ENCODE peak calls at places on chromosomes 12 and 14, in six cellular contexts. N is AG09319, D is stomach, Q is epithelial cell of esophagus, J is lower lobe of right lung, Z is BJ. I is an unnamed sample.

GRCh38 chr12:6949063-6949594 is 2.0 kb upstream of the PTPN6 start:
- DNase-seq in N (no peak), D (no peak), Q (no peak), J (peak; percentile 78), Z (no peak), I (no peak)

GRCh38 chr12:5139751-5140150 is 96.1 kb downstream of the KCNA5 start:
- DNase-seq in N (no peak), D (no peak), Q (no peak), J (no peak), Z (no peak), I (no peak)

GRCh38 chr14:91509878-91510170 is 286 bp downstream of the PPP4R3A start:
- DNase-seq in N (no peak), D (no peak), Q (no peak), J (no peak), Z (no peak), I (no peak)

GRCh38 chr14:30283822-30284446 is 275.0 kb upstream of the G2E3 start:
- DNase-seq in N (no peak), D (no peak), Q (peak; percentile 70), J (no peak), Z (no peak), I (no peak)

GRCh38 chr12:8420506-8420905 is 35.3 kb upstream of the CLEC6A start:
- DNase-seq in N (no peak), D (no peak), Q (no peak), J (no peak), Z (no peak), I (no peak)

GRCh38 chr14:60760648-60761364 is 26.2 kb downstream of the MNAT1 start:
- DNase-seq in N (no peak), D (no peak), Q (peak; percentile 79), J (no peak), Z (no peak), I (no peak)

GRCh38 chr14:31206536-31207286 is 882 bp downstream of the HECTD1 start:
- DNase-seq in N (no peak), D (peak; percentile 50), Q (peak; percentile 49), J (peak; percentile 57), Z (no peak), I (peak; percentile 55)

GRCh38 chr14:104972301-104973211 is 5.6 kb downstream of the AHNAK2 start:
- DNase-seq in N (no peak), D (peak; percentile 77), Q (peak; percentile 99), J (peak; percentile 83), Z (no peak), I (no peak)

GRCh38 chr14:102213984-102214658 is 74.4 kb downstream of the WDR20 start:
- DNase-seq in N (no peak), D (no peak), Q (peak; percentile 9), J (no peak), Z (no peak), I (no peak)
- TF ChIP-seq CTCF in N (peak; percentile 3), D (no peak), Q (peak; percentile 22), J (no peak), Z (peak; percentile 28), I (no peak)

DNA sequence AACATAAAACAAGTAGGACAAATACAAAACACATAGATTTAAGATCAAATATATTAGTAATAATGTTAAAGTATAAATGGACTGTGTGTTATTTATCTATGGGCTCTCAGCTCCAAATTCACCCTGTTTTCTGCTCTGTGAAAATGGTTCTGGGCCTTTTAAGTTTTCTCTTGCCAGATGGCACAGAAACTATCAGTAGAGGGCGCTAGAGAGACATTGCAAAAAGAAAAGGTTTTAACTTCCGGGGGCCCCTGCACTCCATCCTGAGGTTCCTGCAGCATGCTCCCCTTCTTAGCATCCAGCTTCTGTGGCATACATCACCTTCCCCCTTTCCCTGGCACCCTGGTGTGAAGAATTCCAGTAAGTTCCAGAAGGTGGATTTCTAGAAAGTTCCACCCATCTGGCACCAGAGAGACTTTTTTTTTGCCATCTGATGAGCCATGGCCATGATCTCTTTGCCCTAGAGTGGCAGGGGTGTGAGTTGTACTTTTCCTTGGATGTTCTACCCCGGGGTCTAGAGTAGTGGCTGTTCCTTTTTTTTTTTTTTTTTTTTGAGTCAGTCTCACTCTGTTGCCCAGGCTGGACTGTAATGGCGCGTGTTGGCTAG is 29.3 kb downstream of the ZCRB1 start:
- DNase-seq in N (no peak), D (no peak), Q (peak; percentile 19), J (no peak), Z (no peak), I (no peak)
- TF ChIP-seq CTCF in N (peak; percentile 28), D (no peak), Q (peak; percentile 40), J (peak; percentile 30), Z (peak; percentile 47), I (peak; percentile 27)

GRCh38 chr14:54567634-54568561 is 970 bp downstream of the SAMD4A start:
- DNase-seq in N (no peak), D (peak; percentile 50), Q (peak; percentile 48), J (peak; percentile 69), Z (no peak), I (peak; percentile 20)

GRCh38 chr14:54567224-54567633 is 301 bp downstream of the SAMD4A start:
- DNase-seq in N (no peak), D (peak; percentile 26), Q (no peak), J (no peak), Z (no peak), I (peak; percentile 26)

GRCh38 chr14:54566152-54566409 is 847 bp upstream of the SAMD4A start:
- DNase-seq in N (no peak), D (no peak), Q (no peak), J (peak; percentile 54), Z (no peak), I (no peak)

GRCh38 chr14:54565236-54566151 is 1.4 kb upstream of the SAMD4A start:
- DNase-seq in N (peak; percentile 88), D (peak; percentile 94), Q (peak; percentile 87), J (peak; percentile 94), Z (peak; percentile 66), I (peak; percentile 54)

DNA sequence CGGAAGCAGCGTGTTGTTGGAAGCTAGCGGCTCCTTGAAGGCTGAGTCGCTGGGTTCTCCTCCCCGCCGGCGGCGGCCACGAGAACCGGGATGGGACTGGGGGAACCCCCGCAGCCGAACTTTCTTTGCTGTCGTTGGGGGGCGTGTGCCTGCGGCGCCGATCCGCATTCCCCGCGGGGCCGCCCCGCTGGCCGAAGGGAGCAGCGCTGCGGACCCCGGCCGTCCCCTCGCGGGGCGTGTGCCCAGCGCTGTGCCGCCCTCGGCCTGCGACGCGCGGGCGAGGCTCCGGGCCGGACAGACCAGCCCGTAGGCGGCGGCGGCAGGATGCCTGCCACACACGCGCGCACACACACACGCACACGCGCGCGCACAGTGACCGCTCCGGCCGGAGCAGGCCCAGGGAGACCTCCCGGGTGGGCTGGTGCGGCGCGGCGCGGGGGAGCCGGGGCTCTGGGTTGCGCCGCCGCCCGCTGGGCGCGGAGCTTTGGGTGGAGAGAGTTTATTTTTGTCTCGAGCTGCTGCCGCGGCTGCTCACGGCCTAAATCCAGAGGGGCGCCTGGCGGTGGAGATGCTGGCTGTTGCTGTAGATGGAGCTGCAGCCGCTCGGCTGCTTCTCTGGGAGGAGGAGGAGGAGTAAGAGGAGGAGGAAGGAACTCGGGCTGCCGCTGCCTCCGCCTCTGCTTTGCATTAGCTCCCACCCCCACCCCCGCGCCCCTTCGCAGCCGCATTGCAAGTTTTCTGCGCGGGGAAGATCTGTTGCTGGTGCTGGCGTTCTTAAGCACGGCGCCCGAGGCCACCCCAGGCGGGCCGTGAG is at the start of gene SAMD4A:
- DNase-seq in N (peak; percentile 75), D (peak; percentile 67), Q (peak; percentile 83), J (peak; percentile 87), Z (no peak), I (peak; percentile 28)
- TF ChIP-seq CTCF in N (peak; percentile 46), D (peak; percentile 23), Q (peak; percentile 20), J (no peak), Z (peak; percentile 46), I (no peak)

GRCh38 chr14:57485635-57486034 is 8.0 kb downstream of the CCDC198 start:
- DNase-seq in N (no peak), D (no peak), Q (no peak), J (no peak), Z (no peak), I (no peak)

GRCh38 chr14:57487771-57488170 is 5.9 kb downstream of the CCDC198 start:
- DNase-seq in N (no peak), D (no peak), Q (no peak), J (no peak), Z (no peak), I (no peak)

GRCh38 chr14:57492859-57493258 is 798 bp downstream of the CCDC198 start:
- DNase-seq in N (peak; percentile 5), D (no peak), Q (peak; percentile 36), J (no peak), Z (peak; percentile 28), I (no peak)

DNA sequence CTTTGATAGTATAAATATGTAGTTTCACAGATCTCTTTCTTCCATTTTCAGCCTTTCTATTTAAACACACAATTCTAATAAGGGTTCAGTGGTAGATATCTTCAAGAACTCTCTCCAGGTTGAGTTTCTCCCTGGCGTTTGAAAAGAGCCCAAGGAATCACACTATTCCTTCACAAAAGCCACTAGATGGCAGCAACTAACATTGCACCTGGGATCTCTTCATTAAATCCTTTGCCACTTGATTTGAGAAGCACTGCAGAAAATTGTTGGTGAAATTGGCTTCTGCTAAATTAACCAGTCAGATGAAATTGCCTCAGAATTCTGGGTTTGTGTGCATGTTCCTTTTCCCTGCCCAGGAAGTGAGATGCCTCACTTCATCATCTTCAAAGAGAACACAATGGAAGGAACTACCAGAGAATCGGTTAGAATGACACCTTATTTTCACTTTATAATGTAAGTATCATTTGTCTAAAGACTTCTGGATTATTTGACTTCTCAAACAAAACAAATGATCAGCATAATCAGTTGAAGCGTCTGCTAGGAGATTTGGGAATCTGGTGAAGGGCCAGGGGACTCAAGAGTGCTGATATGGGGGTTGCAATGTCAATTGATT is 6.8 kb downstream of the CCDC198 start:
- DNase-seq in N (peak; percentile 4), D (no peak), Q (peak; percentile 60), J (no peak), Z (no peak), I (no peak)
- TF ChIP-seq CTCF in N (peak; percentile 68), D (peak; percentile 42), Q (peak; percentile 82), J (peak; percentile 52), Z (peak; percentile 66), I (no peak)

GRCh38 chr14:96393292-96393691 is 1.4 kb downstream of the AK7 start:
- DNase-seq in N (no peak), D (no peak), Q (no peak), J (no peak), Z (no peak), I (no peak)
- TF ChIP-seq CTCF in N (no peak), D (no peak), Q (no peak), J (no peak), Z (no peak), I (no peak)

GRCh38 chr12:105874121-105874520 is 264.6 kb downstream of the NUAK1 start:
- DNase-seq in N (no peak), D (no peak), Q (no peak), J (no peak), Z (no peak), I (no peak)
- TF ChIP-seq CTCF in N (no peak), D (no peak), Q (no peak), J (no peak), Z (no peak), I (no peak)

I was measured in natural killer cell.